ENCODE peak calls at places on chromosomes 3 and 15, in eight cellular contexts. One of them, this sample, is unnamed.

GRCh38 chr3:143775401-143775970 is 72.8 kb downstream of the SLC9A9 start:
- DNase-seq in vagina: no peak
- DNase-seq in spleen: no peak
- DNase-seq in sigmoid colon: no peak
- DNase-seq in K562: peak; percentile 31
- DNase-seq in GM12891: no peak
- DNase-seq in HepG2: peak; percentile 13
- DNase-seq in transverse colon: no peak
- DNase-seq in this sample: peak; percentile 23

GRCh38 chr3:152183473-152183872 is 85.3 kb upstream of the MBNL1 start:
- DNase-seq in spleen: no peak
- DNase-seq in HepG2: peak; percentile 54
- DNase-seq in vagina: no peak
- DNase-seq in GM12891: no peak
- DNase-seq in K562: peak; percentile 58
- DNase-seq in transverse colon: no peak
- DNase-seq in sigmoid colon: no peak
- DNase-seq in this sample: no peak

GRCh38 chr3:44048196-44048924 is 193.3 kb upstream of the TOPAZ1 start:
- DNase-seq in sigmoid colon: no peak
- DNase-seq in GM12891: no peak
- DNase-seq in K562: no peak
- DNase-seq in vagina: no peak
- DNase-seq in transverse colon: no peak
- DNase-seq in HepG2: no peak
- DNase-seq in spleen: no peak
- DNase-seq in this sample: no peak

GRCh38 chr3:110773413-110773954 is 298.1 kb upstream of the NECTIN3 start:
- DNase-seq in vagina: no peak
- DNase-seq in HepG2: peak; percentile 99
- DNase-seq in sigmoid colon: no peak
- DNase-seq in K562: no peak
- DNase-seq in spleen: no peak
- DNase-seq in transverse colon: no peak
- DNase-seq in GM12891: no peak
- DNase-seq in this sample: no peak

GRCh38 chr3:48514431-48515227 is 10.7 kb upstream of the SHISA5 start:
- DNase-seq in transverse colon: no peak
- DNase-seq in vagina: no peak
- DNase-seq in K562: no peak
- DNase-seq in sigmoid colon: no peak
- DNase-seq in GM12891: no peak
- DNase-seq in HepG2: no peak
- DNase-seq in spleen: peak; percentile 24
- DNase-seq in this sample: no peak

GRCh38 chr15:89090791-89091666 is 2.8 kb downstream of the ABHD2 start:
- DNase-seq in HepG2: no peak
- DNase-seq in transverse colon: peak; percentile 52
- DNase-seq in vagina: no peak
- DNase-seq in GM12891: no peak
- DNase-seq in spleen: peak; percentile 89
- DNase-seq in sigmoid colon: peak; percentile 87
- DNase-seq in K562: no peak
- DNase-seq in this sample: no peak

GRCh38 chr3:38722760-38723568 is 73.5 kb upstream of the SCN5A start:
- DNase-seq in K562: no peak
- DNase-seq in spleen: no peak
- DNase-seq in vagina: peak; percentile 71
- DNase-seq in GM12891: no peak
- DNase-seq in HepG2: no peak
- DNase-seq in transverse colon: no peak
- DNase-seq in sigmoid colon: no peak
- DNase-seq in this sample: no peak

GRCh38 chr3:112640864-112641751 is at the start of gene CCDC80:
- DNase-seq in sigmoid colon: peak; percentile 71
- DNase-seq in transverse colon: no peak
- DNase-seq in HepG2: no peak
- DNase-seq in K562: no peak
- DNase-seq in spleen: no peak
- DNase-seq in vagina: no peak
- DNase-seq in GM12891: no peak
- DNase-seq in this sample: no peak

GRCh38 chr3:164683516-164683915 is 394.8 kb downstream of the SI start:
- DNase-seq in vagina: no peak
- DNase-seq in transverse colon: no peak
- DNase-seq in K562: no peak
- DNase-seq in GM12891: no peak
- DNase-seq in HepG2: no peak
- DNase-seq in spleen: no peak
- DNase-seq in sigmoid colon: no peak
- DNase-seq in this sample: no peak

GRCh38 chr15:59170295-59170881 is 36.3 kb upstream of the LDHAL6B start:
- DNase-seq in transverse colon: peak; percentile 37
- DNase-seq in sigmoid colon: no peak
- DNase-seq in vagina: no peak
- DNase-seq in K562: no peak
- DNase-seq in GM12891: no peak
- DNase-seq in HepG2: peak; percentile 16
- DNase-seq in spleen: peak; percentile 79
- DNase-seq in this sample: no peak

GRCh38 chr3:151265866-151266265 is 12.5 kb downstream of the P2RY14 start:
- DNase-seq in vagina: no peak
- DNase-seq in K562: no peak
- DNase-seq in GM12891: peak; percentile 9
- DNase-seq in spleen: peak; percentile 78
- DNase-seq in HepG2: no peak
- DNase-seq in transverse colon: peak; percentile 53
- DNase-seq in sigmoid colon: no peak
- DNase-seq in this sample: no peak

GRCh38 chr3:150372320-150373118 is 35.6 kb upstream of the TSC22D2 start:
- DNase-seq in sigmoid colon: no peak
- DNase-seq in spleen: no peak
- DNase-seq in HepG2: peak; percentile 79
- DNase-seq in GM12891: no peak
- DNase-seq in K562: peak; percentile 16
- DNase-seq in vagina: no peak
- DNase-seq in transverse colon: no peak
- DNase-seq in this sample: no peak

GRCh38 chr3:35780800-35781199 is 141.5 kb downstream of the ARPP21 start:
- DNase-seq in sigmoid colon: no peak
- DNase-seq in HepG2: no peak
- DNase-seq in vagina: no peak
- DNase-seq in transverse colon: no peak
- DNase-seq in K562: no peak
- DNase-seq in GM12891: no peak
- DNase-seq in spleen: no peak
- DNase-seq in this sample: no peak

GRCh38 chr15:63381301-63382192 is at the start of gene CA12:
- DNase-seq in spleen: peak; percentile 79
- DNase-seq in HepG2: peak; percentile 28
- DNase-seq in vagina: no peak
- DNase-seq in GM12891: no peak
- DNase-seq in K562: no peak
- DNase-seq in sigmoid colon: peak; percentile 51
- DNase-seq in transverse colon: peak; percentile 77
- DNase-seq in this sample: no peak

GRCh38 chr3:109125902-109126301 is 8.0 kb upstream of the MORC1 start:
- DNase-seq in K562: no peak
- DNase-seq in sigmoid colon: no peak
- DNase-seq in GM12891: no peak
- DNase-seq in vagina: no peak
- DNase-seq in transverse colon: no peak
- DNase-seq in spleen: no peak
- DNase-seq in HepG2: no peak
- DNase-seq in this sample: no peak

GRCh38 chr3:193656445-193656844 is 63.4 kb downstream of the OPA1 start:
- DNase-seq in HepG2: no peak
- DNase-seq in K562: peak; percentile 37
- DNase-seq in GM12891: no peak
- DNase-seq in transverse colon: no peak
- DNase-seq in sigmoid colon: no peak
- DNase-seq in vagina: no peak
- DNase-seq in spleen: no peak
- DNase-seq in this sample: no peak

GRCh38 chr15:28876131-28876844 is 9.5 kb upstream of the APBA2 start:
- DNase-seq in vagina: no peak
- DNase-seq in transverse colon: no peak
- DNase-seq in K562: no peak
- DNase-seq in sigmoid colon: no peak
- DNase-seq in spleen: peak; percentile 61
- DNase-seq in HepG2: no peak
- DNase-seq in GM12891: no peak
- DNase-seq in this sample: no peak

GRCh38 chr15:52287114-52287513 is 8.5 kb downstream of the MYO5C start:
- DNase-seq in K562: no peak
- DNase-seq in spleen: no peak
- DNase-seq in sigmoid colon: no peak
- DNase-seq in HepG2: no peak
- DNase-seq in GM12891: no peak
- DNase-seq in transverse colon: peak; percentile 67
- DNase-seq in vagina: peak; percentile 42
- DNase-seq in this sample: no peak
- TF ChIP-seq POLR2A in K562: no peak
- TF ChIP-seq POLR2A in spleen: no peak
- TF ChIP-seq POLR2A in sigmoid colon: no peak
- TF ChIP-seq POLR2A in HepG2: no peak
- TF ChIP-seq POLR2A in GM12891: no peak
- TF ChIP-seq POLR2A in transverse colon: no peak
- TF ChIP-seq POLR2A in vagina: no peak
- TF ChIP-seq POLR2A in this sample: no peak

DNA sequence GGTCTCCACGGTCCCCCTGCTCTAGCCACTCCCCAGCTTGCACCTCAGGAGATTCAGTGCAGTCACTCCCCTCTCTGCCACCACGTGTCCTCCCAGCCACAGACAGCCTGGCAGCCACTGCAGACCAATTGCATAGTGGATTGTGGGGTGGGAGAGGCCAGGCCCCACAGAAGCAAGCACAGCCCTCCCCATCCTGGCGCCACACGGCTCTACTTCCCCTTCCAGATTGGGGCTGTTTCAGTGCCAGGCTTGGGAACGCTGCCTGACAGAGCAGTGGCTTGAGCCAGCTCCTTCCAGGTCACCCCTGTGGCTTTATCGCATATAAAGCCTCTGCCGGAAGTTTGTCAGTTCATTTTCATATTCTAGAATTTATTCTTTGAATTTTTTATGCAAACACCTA is 90.7 kb downstream of the TMEM266 start:
- DNase-seq in vagina: no peak
- DNase-seq in HepG2: no peak
- DNase-seq in sigmoid colon: no peak
- DNase-seq in K562: no peak
- DNase-seq in GM12891: no peak
- DNase-seq in spleen: no peak
- DNase-seq in transverse colon: peak; percentile 14
- DNase-seq in this sample: no peak
- TF ChIP-seq POLR2AphosphoS5 in vagina: no peak
- TF ChIP-seq POLR2AphosphoS5 in HepG2: no peak
- TF ChIP-seq POLR2AphosphoS5 in sigmoid colon: no peak
- TF ChIP-seq POLR2AphosphoS5 in K562: no peak
- TF ChIP-seq POLR2AphosphoS5 in GM12891: peak; percentile 40
- TF ChIP-seq POLR2AphosphoS5 in spleen: no peak
- TF ChIP-seq POLR2AphosphoS5 in transverse colon: no peak
- TF ChIP-seq POLR2AphosphoS5 in this sample: no peak

GRCh38 chr3:65268411-65268810 is 580.6 kb upstream of the ADAMTS9 start:
- DNase-seq in sigmoid colon: no peak
- DNase-seq in vagina: no peak
- DNase-seq in HepG2: no peak
- DNase-seq in GM12891: no peak
- DNase-seq in K562: no peak
- DNase-seq in spleen: no peak
- DNase-seq in transverse colon: no peak
- DNase-seq in this sample: no peak

GRCh38 chr3:65265511-65265910 is 577.7 kb upstream of the ADAMTS9 start:
- DNase-seq in HepG2: no peak
- DNase-seq in sigmoid colon: no peak
- DNase-seq in K562: no peak
- DNase-seq in transverse colon: no peak
- DNase-seq in spleen: no peak
- DNase-seq in GM12891: no peak
- DNase-seq in vagina: no peak
- DNase-seq in this sample: no peak

GRCh38 chr3:65265942-65266341 is 578.1 kb upstream of the ADAMTS9 start:
- DNase-seq in transverse colon: no peak
- DNase-seq in vagina: no peak
- DNase-seq in GM12891: no peak
- DNase-seq in K562: no peak
- DNase-seq in sigmoid colon: no peak
- DNase-seq in HepG2: no peak
- DNase-seq in spleen: no peak
- DNase-seq in this sample: no peak

GRCh38 chr3:65259946-65260345 is 572.1 kb upstream of the ADAMTS9 start:
- DNase-seq in HepG2: no peak
- DNase-seq in spleen: no peak
- DNase-seq in sigmoid colon: no peak
- DNase-seq in GM12891: no peak
- DNase-seq in vagina: no peak
- DNase-seq in K562: no peak
- DNase-seq in transverse colon: no peak
- DNase-seq in this sample: no peak

DNA sequence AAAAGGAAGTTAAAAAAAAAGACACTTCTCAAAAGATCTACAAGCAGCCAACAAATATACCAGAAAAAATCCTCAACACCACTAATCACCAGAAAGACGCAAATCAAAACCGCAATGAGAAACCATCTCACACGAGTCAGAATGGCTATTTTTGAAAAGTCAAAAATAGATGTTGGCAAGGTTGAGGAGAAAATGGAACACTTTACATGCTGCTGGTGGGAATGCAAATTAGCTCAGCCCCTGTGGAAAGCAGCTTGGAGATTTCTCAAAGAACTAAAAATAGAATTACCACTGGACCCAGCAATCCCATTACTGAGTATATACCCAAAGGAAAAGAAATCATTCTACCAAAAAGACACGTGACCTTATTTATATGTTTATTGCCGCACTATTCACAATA is 574.8 kb upstream of the ADAMTS9 start:
- DNase-seq in GM12891: no peak
- DNase-seq in HepG2: no peak
- DNase-seq in K562: no peak
- DNase-seq in sigmoid colon: no peak
- DNase-seq in spleen: no peak
- DNase-seq in transverse colon: no peak
- DNase-seq in vagina: no peak
- DNase-seq in this sample: no peak
- TF ChIP-seq POLR2A in GM12891: no peak
- TF ChIP-seq POLR2A in HepG2: no peak
- TF ChIP-seq POLR2A in K562: no peak
- TF ChIP-seq POLR2A in sigmoid colon: no peak
- TF ChIP-seq POLR2A in spleen: no peak
- TF ChIP-seq POLR2A in transverse colon: no peak
- TF ChIP-seq POLR2A in vagina: no peak
- TF ChIP-seq POLR2A in this sample: no peak

DNA sequence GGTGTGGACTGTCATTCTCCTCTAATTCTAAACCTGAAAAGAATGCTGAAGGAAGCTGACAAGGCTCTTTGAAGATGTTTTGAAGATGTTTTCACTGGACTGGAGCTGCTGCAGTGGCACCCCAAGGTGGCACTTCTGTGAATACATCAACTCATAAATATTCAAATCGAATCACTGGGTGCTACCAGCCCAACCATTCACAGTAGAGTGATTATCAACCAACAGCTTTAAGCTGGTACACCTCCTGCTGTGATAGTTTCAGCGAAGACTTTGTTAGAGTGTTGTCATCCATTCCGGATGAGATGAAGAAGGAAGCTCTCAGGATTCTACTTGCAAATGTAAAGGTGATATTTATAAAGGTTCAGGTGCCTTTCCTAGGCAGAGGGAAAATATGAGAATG is 106.6 kb downstream of the LSAMP start:
- DNase-seq in K562: no peak
- DNase-seq in spleen: no peak
- DNase-seq in vagina: no peak
- DNase-seq in HepG2: no peak
- DNase-seq in GM12891: no peak
- DNase-seq in sigmoid colon: no peak
- DNase-seq in transverse colon: no peak
- DNase-seq in this sample: no peak
- TF ChIP-seq POLR2AphosphoS5 in K562: no peak
- TF ChIP-seq POLR2AphosphoS5 in spleen: no peak
- TF ChIP-seq POLR2AphosphoS5 in vagina: no peak
- TF ChIP-seq POLR2AphosphoS5 in HepG2: no peak
- TF ChIP-seq POLR2AphosphoS5 in GM12891: no peak
- TF ChIP-seq POLR2AphosphoS5 in sigmoid colon: no peak
- TF ChIP-seq POLR2AphosphoS5 in transverse colon: no peak
- TF ChIP-seq POLR2AphosphoS5 in this sample: no peak